ENCODE peak calls at places on chromosomes 1 and 21, in nine cellular contexts. V is esophagus muscularis mucosa, M is upper lobe of right lung, P is cardiac muscle cell, D is heart right ventricle, A is PC-3, K is NT2/D1, F is OCI-LY7, S is psoas muscle. T is an unnamed sample.

GRCh38 chr1:29539971-29540370 is 303.6 kb downstream of the PTPRU start:
- DNase-seq in V (no peak), M (peak; percentile 8), P (no peak), D (no peak), A (no peak), K (no peak), F (no peak), S (no peak), T (no peak)

GRCh38 chr1:82160903-82161302 is 360.2 kb downstream of the ADGRL2 start:
- DNase-seq in V (no peak), M (no peak), P (no peak), D (no peak), A (no peak), K (no peak), F (no peak), S (no peak), T (no peak)

GRCh38 chr1:94646151-94646643 is 104.6 kb upstream of the F3 start:
- DNase-seq in V (no peak), M (no peak), P (peak; percentile 86), D (no peak), A (peak; percentile 57), K (no peak), F (no peak), S (no peak), T (peak; percentile 69)

GRCh38 chr1:41364444-41365319 is 3.4 kb downstream of the FOXO6 start:
- DNase-seq in V (no peak), M (no peak), P (no peak), D (no peak), A (no peak), K (no peak), F (no peak), S (no peak), T (no peak)

GRCh38 chr1:23423415-23424170 is 955 bp downstream of the TCEA3 start:
- DNase-seq in V (no peak), M (peak; percentile 88), P (no peak), D (peak; percentile 45), A (peak; percentile 39), K (no peak), F (no peak), S (peak; percentile 90), T (no peak)

GRCh38 chr1:10242811-10243210 is 32.4 kb downstream of the KIF1B start:
- DNase-seq in V (no peak), M (no peak), P (no peak), D (no peak), A (no peak), K (no peak), F (no peak), S (no peak), T (no peak)

GRCh38 chr1:153465728-153466625 is 5.5 kb upstream of the S100A7 start:
- DNase-seq in V (no peak), M (peak; percentile 80), P (peak; percentile 66), D (peak; percentile 63), A (peak; percentile 65), K (peak; percentile 87), F (peak; percentile 48), S (peak; percentile 75), T (peak; percentile 16)

GRCh38 chr1:150186789-150187559 is 37.3 kb downstream of the PLEKHO1 start:
- DNase-seq in V (no peak), M (no peak), P (peak; percentile 65), D (no peak), A (peak; percentile 76), K (peak; percentile 63), F (peak; percentile 80), S (no peak), T (peak; percentile 72)

GRCh38 chr1:54857066-54857660 is 29.8 kb downstream of the DHCR24 start:
- DNase-seq in V (no peak), M (peak; percentile 12), P (peak; percentile 54), D (no peak), A (no peak), K (no peak), F (no peak), S (no peak), T (no peak)

GRCh38 chr1:53603431-53603830 is 135.5 kb downstream of the GLIS1 start:
- DNase-seq in V (no peak), M (peak; percentile 28), P (no peak), D (no peak), A (no peak), K (no peak), F (no peak), S (no peak), T (no peak)

GRCh38 chr1:40153073-40153770 is 8.0 kb upstream of the RLF start:
- DNase-seq in V (no peak), M (no peak), P (peak; percentile 79), D (no peak), A (peak; percentile 69), K (peak; percentile 44), F (peak; percentile 79), S (no peak), T (peak; percentile 37)

GRCh38 chr1:68276448-68276847 is 44.1 kb upstream of the WLS start:
- DNase-seq in V (no peak), M (no peak), P (no peak), D (no peak), A (no peak), K (peak; percentile 80), F (no peak), S (no peak), T (no peak)

GRCh38 chr1:118504231-118504644 is 319.2 kb upstream of the SPAG17 start:
- DNase-seq in V (no peak), M (no peak), P (no peak), D (no peak), A (no peak), K (no peak), F (no peak), S (no peak), T (no peak)

GRCh38 chr1:36122463-36123025 is 2.5 kb downstream of the COL8A2 start:
- DNase-seq in V (no peak), M (no peak), P (no peak), D (no peak), A (no peak), K (no peak), F (no peak), S (no peak), T (no peak)

GRCh38 chr21:45091540-45092322 is 17.4 kb downstream of the ADARB1 start:
- DNase-seq in V (no peak), M (no peak), P (peak; percentile 25), D (no peak), A (no peak), K (no peak), F (no peak), S (no peak), T (no peak)

GRCh38 chr1:98388431-98388830 is 273.1 kb upstream of the SNX7 start:
- DNase-seq in V (no peak), M (no peak), P (peak; percentile 87), D (no peak), A (peak; percentile 87), K (no peak), F (no peak), S (no peak), T (no peak)

DNA sequence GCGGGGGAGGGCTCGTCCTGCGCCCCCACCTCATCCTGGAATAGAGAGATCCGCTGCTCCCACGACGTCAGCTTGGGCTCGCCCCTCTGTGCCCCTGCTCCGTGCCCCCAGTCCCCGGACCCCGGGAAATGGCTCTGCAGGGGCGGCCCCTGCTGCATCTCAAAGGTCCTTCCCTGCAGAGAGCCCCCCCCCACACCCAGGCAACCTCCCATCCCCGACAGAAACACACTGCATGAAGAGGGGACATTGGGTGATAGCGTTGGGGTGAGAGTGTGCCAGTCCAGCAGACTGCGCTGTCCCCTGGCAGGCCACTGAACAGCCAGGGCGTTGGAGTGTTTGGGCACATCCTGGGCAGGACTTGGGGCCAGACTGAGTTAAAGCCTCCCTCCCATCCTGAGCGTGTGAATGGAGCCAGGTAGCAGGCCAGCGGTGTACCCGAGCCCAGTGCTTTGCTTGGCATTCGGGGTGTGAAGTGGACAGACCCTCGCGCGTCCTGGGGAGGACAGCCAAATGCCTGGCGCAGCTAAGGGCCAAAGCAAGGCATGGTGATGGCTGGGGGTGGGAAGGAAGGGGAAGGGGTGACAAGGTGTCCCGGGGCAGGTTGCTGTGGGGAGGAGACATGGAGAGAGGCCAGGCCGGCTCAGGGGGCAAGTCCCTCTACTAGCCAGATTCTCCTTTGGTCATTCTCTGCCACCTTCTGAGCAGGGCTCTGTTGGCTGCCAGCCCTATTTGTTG is 633 bp upstream of the ETNK2 start:
- DNase-seq in V (no peak), M (no peak), P (no peak), D (no peak), A (no peak), K (no peak), F (no peak), S (no peak), T (no peak)
- H3K4me3 ChIP-seq in V (peak overlapping the region; percentile 56), M (peak overlapping the region; percentile 71), P (peak overlapping the region; percentile 46), D (peak overlapping the region; percentile 70), A (peak overlapping the region; percentile 64), K (peak overlapping the region; percentile 61), F (no peak overlapping the region), S (peak overlapping the region; percentile 70), T (peak overlapping the region; percentile 90)

DNA sequence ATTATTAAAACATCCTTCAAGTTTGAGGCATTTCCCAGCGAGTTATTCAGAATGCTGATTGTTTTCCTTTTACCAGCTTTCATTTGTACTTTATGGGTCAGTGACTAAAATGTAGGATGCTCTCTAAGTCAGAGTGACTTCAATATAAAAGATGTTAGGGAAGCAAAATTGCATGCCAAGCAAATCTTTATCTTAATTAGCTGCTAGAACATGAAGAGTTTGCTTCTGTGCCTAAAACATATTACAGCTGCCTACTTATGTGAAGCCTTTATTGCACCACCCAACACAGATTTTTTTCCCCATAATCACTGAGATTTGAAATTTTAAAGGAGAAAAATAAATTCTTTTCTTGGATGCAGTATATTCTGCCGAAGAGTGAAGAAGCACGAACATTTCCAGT is 79.8 kb upstream of the CYYR1 start:
- DNase-seq in V (no peak), M (no peak), P (no peak), D (no peak), A (no peak), K (no peak), F (no peak), S (no peak), T (no peak)
- H3K9me3 ChIP-seq in V (no peaks in the 10 kb centered on the region), M (no peaks in the 10 kb centered on the region), P (no peaks in the 10 kb centered on the region), D (no peaks in the 10 kb centered on the region), A (no peaks in the 10 kb centered on the region), K (no peaks in the 10 kb centered on the region), F (peaks cover 4% of the 10 kb centered on the region), S (no peaks in the 10 kb centered on the region), T (no peaks in the 10 kb centered on the region)

DNA sequence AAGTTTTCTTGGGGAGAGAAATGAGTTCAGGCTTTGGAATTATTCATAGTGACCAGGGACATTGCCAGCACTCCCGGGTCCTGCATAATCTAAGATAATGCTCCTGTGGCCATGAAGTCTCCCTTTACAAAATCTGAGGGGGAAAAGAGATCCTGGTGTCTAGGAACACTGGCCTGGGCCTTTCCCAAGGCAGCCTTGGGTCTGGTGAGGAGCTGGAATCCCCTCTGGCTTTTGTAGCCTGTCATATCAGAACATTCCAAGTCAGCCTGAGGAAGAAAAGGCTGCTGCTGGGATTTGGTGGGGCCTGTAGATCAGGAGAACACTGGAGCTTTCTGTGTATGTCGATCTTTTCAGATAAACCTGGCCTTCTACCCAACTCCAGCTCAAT is 1.6 kb upstream of the ARID1A start:
- DNase-seq in V (no peak), M (no peak), P (peak; percentile 45), D (no peak), A (no peak), K (no peak), F (no peak), S (no peak), T (no peak)
- H3K4me3 ChIP-seq in V (no peak overlapping the region), M (peak overlapping the region; percentile 66), P (peak overlapping the region; percentile 37), D (no peak overlapping the region), A (no peak overlapping the region), K (no peak overlapping the region), F (peak overlapping the region; percentile 87), S (peak overlapping the region; percentile 89), T (no peak overlapping the region)

DNA sequence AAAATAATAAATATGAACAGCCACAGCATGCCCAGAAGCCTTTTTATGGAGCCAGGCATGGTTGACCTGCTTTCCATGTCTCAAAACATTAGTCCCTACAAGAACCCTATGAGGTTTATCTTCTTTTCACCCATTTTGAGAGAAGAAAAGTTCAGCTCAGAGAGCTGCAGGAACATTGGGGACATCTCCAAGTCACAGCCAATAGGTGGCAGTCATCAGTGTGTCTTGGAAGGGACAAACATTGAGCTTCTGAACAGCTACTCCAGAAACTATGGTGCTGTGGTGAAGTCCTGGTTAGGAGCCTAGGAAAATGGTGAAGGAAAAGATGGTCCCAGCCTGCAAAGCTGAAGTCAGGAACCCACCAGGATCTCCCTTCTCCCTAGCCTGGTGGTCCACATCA is 73.6 kb downstream of the JMJD4 start:
- DNase-seq in V (no peak), M (no peak), P (no peak), D (no peak), A (no peak), K (no peak), F (no peak), S (no peak), T (no peak)
- H3K9me3 ChIP-seq in V (peaks cover 100% of the 10 kb centered on the region), M (peaks cover 98% of the 10 kb centered on the region), P (peaks cover 4% of the 10 kb centered on the region), D (peaks cover 100% of the 10 kb centered on the region), A (peaks cover 97% of the 10 kb centered on the region), K (peaks cover 97% of the 10 kb centered on the region), F (peaks cover 75% of the 10 kb centered on the region), S (peaks cover 98% of the 10 kb centered on the region), T (peaks cover 47% of the 10 kb centered on the region)